ENCODE peak calls at places on chromosome 21, in nine cellular contexts. S is aorta, F is prostate gland, U is cardiac muscle cell, L is Caco-2, Z is OCI-LY7, J is H7, I is GM23338, V is fibroblast of the aortic adventitia. T is an unnamed sample.

GRCh38 chr21:32467291-32467690 is 54.8 kb downstream of the EVA1C start:
- DNase-seq in S (no peak), F (no peak), U (no peak), L (no peak), Z (no peak), J (no peak), I (peak; percentile 50), V (no peak), T (no peak)

GRCh38 chr21:39251326-39251725 is 62.1 kb downstream of the BRWD1 start:
- DNase-seq in S (no peak), F (no peak), U (no peak), L (no peak), Z (no peak), J (no peak), I (no peak), V (peak; percentile 9), T (no peak)

GRCh38 chr21:27693376-27693775 is 726.5 kb upstream of the ADAMTS5 start:
- DNase-seq in S (no peak), F (no peak), U (no peak), L (no peak), Z (no peak), J (no peak), I (no peak), V (peak; percentile 46), T (no peak)

GRCh38 chr21:32412998-32413504 is 545 bp downstream of the EVA1C start:
- DNase-seq in S (peak; percentile 85), F (peak; percentile 63), U (no peak), L (no peak), Z (no peak), J (no peak), I (peak; percentile 63), V (peak; percentile 38), T (no peak)

GRCh38 chr21:39441502-39442475 is 3.8 kb downstream of the LCA5L start:
- DNase-seq in S (no peak), F (no peak), U (peak; percentile 66), L (peak; percentile 54), Z (peak; percentile 63), J (peak; percentile 51), I (peak; percentile 76), V (peak; percentile 66), T (no peak)

GRCh38 chr21:46552274-46552673 is 52.6 kb downstream of the S100B start:
- DNase-seq in S (no peak), F (no peak), U (no peak), L (no peak), Z (no peak), J (no peak), I (no peak), V (no peak), T (no peak)

GRCh38 chr21:23968722-23969647 is 1638.3 kb downstream of the MRPL39 start:
- DNase-seq in S (no peak), F (no peak), U (peak; percentile 71), L (peak; percentile 59), Z (peak; percentile 8), J (peak; percentile 33), I (peak; percentile 84), V (peak; percentile 11), T (no peak)

GRCh38 chr21:28226563-28226962 is 766.1 kb downstream of the LTN1 start:
- DNase-seq in S (no peak), F (no peak), U (no peak), L (no peak), Z (no peak), J (no peak), I (no peak), V (no peak), T (peak; percentile 64)

GRCh38 chr21:22795644-22796043 is 1797.4 kb downstream of the NCAM2 start:
- DNase-seq in S (no peak), F (no peak), U (no peak), L (no peak), Z (no peak), J (no peak), I (no peak), V (no peak), T (no peak)

GRCh38 chr21:16755061-16755460 is 757.8 kb upstream of the CXADR start:
- DNase-seq in S (no peak), F (no peak), U (no peak), L (no peak), Z (no peak), J (no peak), I (no peak), V (no peak), T (no peak)

GRCh38 chr21:45541221-45542039 is 810 bp downstream of the SLC19A1 start:
- DNase-seq in S (peak; percentile 92), F (peak; percentile 57), U (peak; percentile 39), L (peak; percentile 61), Z (peak; percentile 68), J (peak; percentile 93), I (peak; percentile 46), V (peak; percentile 70), T (peak; percentile 50)

GRCh38 chr21:28633803-28634572 is 358.7 kb downstream of the LTN1 start:
- DNase-seq in S (peak; percentile 84), F (no peak), U (no peak), L (no peak), Z (no peak), J (no peak), I (no peak), V (peak; percentile 99), T (no peak)

GRCh38 chr21:14554948-14555347 is 8.8 kb upstream of the SAMSN1 start:
- DNase-seq in S (no peak), F (no peak), U (no peak), L (no peak), Z (no peak), J (no peak), I (peak; percentile 4), V (peak; percentile 23), T (no peak)

GRCh38 chr21:26719750-26720149 is 125.5 kb downstream of the ADAMTS1 start:
- DNase-seq in S (no peak), F (no peak), U (no peak), L (no peak), Z (no peak), J (no peak), I (no peak), V (no peak), T (no peak)

GRCh38 chr21:15749868-15750174 is 20.0 kb downstream of the USP25 start:
- DNase-seq in S (no peak), F (no peak), U (no peak), L (no peak), Z (no peak), J (no peak), I (no peak), V (peak; percentile 64), T (no peak)

DNA sequence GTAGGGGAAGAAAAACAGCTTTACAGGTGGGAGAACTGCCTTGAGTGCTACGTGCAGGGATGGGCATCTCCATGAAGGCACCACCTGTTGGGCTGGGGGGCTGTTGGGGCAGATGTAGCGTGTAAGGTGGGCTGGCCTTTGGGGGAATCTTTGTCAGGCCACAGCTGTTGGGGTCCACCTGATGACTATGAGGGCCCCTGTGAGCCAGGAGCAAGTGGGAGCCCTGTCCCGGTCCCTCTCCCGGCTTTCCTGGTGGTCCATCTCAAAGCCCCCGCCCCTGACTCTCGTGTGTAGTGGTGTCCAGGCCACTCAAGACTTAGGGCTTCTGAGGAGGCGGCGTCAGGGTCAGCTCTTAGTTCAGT is 13.5 kb downstream of the SLC37A1 start:
- DNase-seq in S (no peak), F (no peak), U (no peak), L (no peak), Z (no peak), J (no peak), I (no peak), V (no peak), T (no peak)
- H3K4me3 ChIP-seq in S (no peak overlapping the region), F (no peak overlapping the region), U (no peak overlapping the region), L (no peak overlapping the region), Z (peak overlapping the region; percentile 59), J (no peak overlapping the region), I (no peak overlapping the region), V (no peak overlapping the region), T (no peak overlapping the region)

DNA sequence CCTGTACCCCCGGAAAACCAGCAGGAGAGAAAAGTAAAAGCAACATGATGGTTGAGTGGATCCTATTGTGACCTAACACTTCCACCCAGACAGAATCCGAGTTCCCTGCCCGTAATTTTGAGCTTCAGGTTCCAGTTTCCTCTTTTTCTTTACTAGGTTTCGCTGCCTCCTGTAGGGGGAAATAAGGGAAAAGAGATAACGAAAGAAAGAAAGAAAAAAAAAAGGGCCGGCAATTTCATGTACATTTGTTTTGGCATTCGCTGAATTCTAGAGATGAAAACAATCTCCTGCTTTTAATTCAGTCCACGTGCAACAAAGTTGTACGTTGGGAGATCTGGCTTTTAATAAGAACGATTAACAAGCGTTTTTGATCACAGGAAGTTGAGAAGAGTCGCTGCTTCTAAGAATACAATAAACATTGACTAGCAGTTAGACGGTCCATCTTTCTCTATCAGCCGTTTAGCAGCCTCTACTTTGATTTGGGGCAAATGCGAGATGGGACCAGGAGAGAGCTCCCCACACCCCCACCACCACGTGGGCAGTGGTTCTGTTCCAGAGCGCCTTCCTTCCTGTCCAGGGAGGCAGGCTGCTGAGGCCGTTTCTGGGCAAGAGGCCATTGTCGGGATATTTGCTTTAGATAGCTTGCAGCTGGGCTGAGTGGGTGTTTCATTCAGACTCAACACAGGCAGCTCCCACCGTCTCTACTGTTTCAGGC is 155.9 kb upstream of the RUNX1 start:
- DNase-seq in S (peak; percentile 88), F (peak; percentile 21), U (no peak), L (no peak), Z (peak; percentile 54), J (peak; percentile 15), I (peak; percentile 40), V (peak; percentile 99), T (no peak)
- H3K4me3 ChIP-seq in S (no peak overlapping the region), F (no peak overlapping the region), U (no peak overlapping the region), L (no peak overlapping the region), Z (peak overlapping the region; percentile 36), J (no peak overlapping the region), I (no peak overlapping the region), V (peak overlapping the region; percentile 39), T (no peak overlapping the region)

DNA sequence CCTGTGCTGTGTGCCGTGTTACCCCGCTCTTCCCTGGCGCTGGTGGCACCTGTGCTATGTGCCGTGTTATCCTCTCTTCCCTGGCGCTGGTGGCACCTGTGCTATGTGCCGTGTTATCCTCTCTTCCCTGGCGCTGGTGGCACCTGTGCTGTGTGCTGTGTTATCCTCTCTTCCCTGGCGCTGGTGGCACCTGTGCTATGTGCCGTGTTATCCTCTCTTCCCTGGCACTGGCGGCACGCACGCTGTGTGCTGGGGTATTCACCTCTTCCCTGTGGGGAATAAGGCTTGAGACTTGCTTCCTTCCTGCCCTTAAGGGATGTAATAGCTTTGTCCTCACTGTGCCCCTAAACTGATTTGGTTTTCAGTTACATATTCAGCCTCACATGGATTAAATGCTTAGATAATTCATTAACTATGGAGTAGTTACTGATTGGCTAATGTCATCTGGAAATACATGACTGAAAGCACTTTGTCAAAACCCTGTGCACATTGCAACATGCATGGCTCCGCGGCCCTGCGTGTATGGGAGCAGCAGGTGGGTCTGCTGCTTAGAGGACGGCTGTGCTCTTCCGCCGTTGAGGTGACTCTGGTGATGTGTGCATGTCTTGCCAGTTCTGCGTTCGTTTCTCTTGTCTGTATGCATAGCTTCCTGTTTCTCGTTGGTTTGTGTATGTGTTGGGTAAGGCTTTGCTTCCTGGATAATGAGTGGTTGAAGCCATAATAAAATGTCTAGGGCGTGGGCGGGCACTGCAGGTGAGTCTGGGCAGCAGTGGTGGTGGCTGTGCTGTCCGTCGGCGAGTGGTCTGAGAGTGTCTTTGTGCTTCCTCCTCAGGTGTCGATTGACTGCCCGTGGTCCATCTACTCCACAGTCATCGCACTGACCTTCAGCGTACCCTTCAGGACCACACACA is 17.9 kb upstream of the PWP2 start:
- DNase-seq in S (peak; percentile 71), F (peak; percentile 3), U (no peak), L (no peak), Z (peak; percentile 70), J (no peak), I (no peak), V (no peak), T (no peak)
- H3K4me3 ChIP-seq in S (no peak overlapping the region), F (no peak overlapping the region), U (no peak overlapping the region), L (no peak overlapping the region), Z (no peak overlapping the region), J (no peak overlapping the region), I (no peak overlapping the region), V (no peak overlapping the region), T (no peak overlapping the region)

GRCh38 chr21:36976882-36977651 is 10.6 kb upstream of the HLCS start:
- DNase-seq in S (no peak), F (peak; percentile 48), U (peak; percentile 70), L (peak; percentile 72), Z (peak; percentile 87), J (peak; percentile 67), I (peak; percentile 93), V (peak; percentile 87), T (peak; percentile 76)
- H3K4me3 ChIP-seq in S (no peak overlapping the region), F (peak overlapping the region; percentile 10), U (no peak overlapping the region), L (no peak overlapping the region), Z (peak overlapping the region; percentile 10), J (no peak overlapping the region), I (no peak overlapping the region), V (no peak overlapping the region), T (no peak overlapping the region)